ENCODE peak calls at places on chromosomes 12 and 14, in eight cellular contexts. N is lower leg skin, W is LNCaP clone FGC, V is OCI-LY7, O is GM13977, U is nephron progenitor cell, P is GM12864, K is WTC11. S is an unnamed sample.

GRCh38 chr12:131949431-131950181 is at the start of gene EP400:
- DNase-seq in K (peak; percentile 94), W (peak; percentile 54), U (peak; percentile 96), N (peak; percentile 99), O (peak; percentile 99), V (peak; percentile 94), P (peak; percentile 64), S (peak; percentile 94)

GRCh38 chr12:56358836-56359532 is 923 bp downstream of the STAT2 start:
- DNase-seq in P (peak; percentile 52), U (no peak), K (no peak), V (peak; percentile 40), W (no peak), N (no peak), O (no peak), S (no peak)

GRCh38 chr12:55727643-55728184 is 1.1 kb downstream of the CD63 start:
- DNase-seq in V (no peak), P (no peak), N (peak; percentile 96), U (no peak), O (no peak), W (no peak), K (no peak), S (peak; percentile 74)

GRCh38 chr12:52347546-52348510 is 19.5 kb downstream of the KRT85 start:
- DNase-seq in O (no peak), U (no peak), K (no peak), W (no peak), N (no peak), V (no peak), P (no peak), S (no peak)

GRCh38 chr12:108611884-108612415 is 14.1 kb upstream of the TMEM119 start:
- DNase-seq in N (no peak), W (no peak), K (peak; percentile 78), O (no peak), V (peak; percentile 73), U (peak; percentile 37), P (no peak), S (no peak)

GRCh38 chr14:23299558-23299957 is 3.1 kb downstream of the PPP1R3E start:
- DNase-seq in N (no peak), U (no peak), V (peak; percentile 52), P (no peak), K (no peak), W (no peak), O (no peak), S (no peak)

GRCh38 chr12:18462437-18462836 is 201.1 kb downstream of the PIK3C2G start:
- DNase-seq in O (no peak), K (no peak), U (no peak), N (no peak), V (no peak), P (no peak), W (no peak), S (no peak)

GRCh38 chr14:100638211-100638855 is 51.1 kb upstream of the BEGAIN start:
- DNase-seq in O (no peak), V (no peak), K (no peak), W (no peak), U (no peak), N (no peak), P (no peak), S (no peak)

GRCh38 chr14:99024926-99025325 is 247.1 kb downstream of the BCL11B start:
- DNase-seq in W (no peak), K (no peak), P (no peak), U (no peak), N (no peak), V (no peak), O (no peak), S (no peak)

GRCh38 chr12:100267603-100268281 is 765 bp downstream of the SCYL2 start:
- DNase-seq in K (no peak), P (no peak), U (no peak), V (no peak), N (no peak), O (peak; percentile 29), W (no peak), S (peak; percentile 46)

DNA sequence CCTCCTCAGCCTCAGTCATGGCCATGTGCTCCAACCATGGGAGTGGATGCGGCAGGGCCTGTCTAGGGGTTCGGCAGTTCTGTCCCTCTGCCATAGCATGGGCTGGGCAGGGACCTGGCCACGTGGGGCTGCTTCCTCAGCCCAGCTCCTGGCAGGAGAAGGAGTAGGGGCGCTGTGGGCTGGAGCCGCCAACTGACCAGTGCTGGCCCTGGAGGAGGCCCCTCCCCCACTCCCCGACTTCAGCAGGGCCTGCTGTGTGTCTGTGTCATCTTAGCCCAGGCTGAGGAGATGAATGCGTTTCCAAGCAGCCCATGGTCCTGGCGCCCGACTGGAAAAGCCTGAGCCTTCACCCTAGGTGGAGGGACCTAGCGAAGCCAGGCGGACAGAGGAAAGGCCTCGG is 2.7 kb upstream of the PACS2 start:
- DNase-seq in K (no peak), O (no peak), U (peak; percentile 46), N (no peak), P (no peak), V (no peak), W (no peak), S (peak; percentile 37)
- TF ChIP-seq CTCF in K (no peak), O (no peak), U (no peak), N (no peak), P (no peak), V (no peak), W (no peak), S (no peak)

GRCh38 chr12:93319523-93320045 is 58.1 kb upstream of the NUDT4 start:
- DNase-seq in P (no peak), V (no peak), W (no peak), O (no peak), U (no peak), K (no peak), N (no peak), S (no peak)
- TF ChIP-seq CTCF in P (no peak), V (no peak), W (no peak), O (no peak), U (no peak), K (no peak), N (no peak), S (no peak)

GRCh38 chr14:24897793-24898192 is 152.2 kb downstream of the STXBP6 start:
- DNase-seq in V (no peak), U (no peak), O (no peak), W (no peak), N (no peak), K (no peak), P (no peak), S (no peak)
- TF ChIP-seq CTCF in V (no peak), U (no peak), O (no peak), W (no peak), N (no peak), K (no peak), P (no peak), S (no peak)

DNA sequence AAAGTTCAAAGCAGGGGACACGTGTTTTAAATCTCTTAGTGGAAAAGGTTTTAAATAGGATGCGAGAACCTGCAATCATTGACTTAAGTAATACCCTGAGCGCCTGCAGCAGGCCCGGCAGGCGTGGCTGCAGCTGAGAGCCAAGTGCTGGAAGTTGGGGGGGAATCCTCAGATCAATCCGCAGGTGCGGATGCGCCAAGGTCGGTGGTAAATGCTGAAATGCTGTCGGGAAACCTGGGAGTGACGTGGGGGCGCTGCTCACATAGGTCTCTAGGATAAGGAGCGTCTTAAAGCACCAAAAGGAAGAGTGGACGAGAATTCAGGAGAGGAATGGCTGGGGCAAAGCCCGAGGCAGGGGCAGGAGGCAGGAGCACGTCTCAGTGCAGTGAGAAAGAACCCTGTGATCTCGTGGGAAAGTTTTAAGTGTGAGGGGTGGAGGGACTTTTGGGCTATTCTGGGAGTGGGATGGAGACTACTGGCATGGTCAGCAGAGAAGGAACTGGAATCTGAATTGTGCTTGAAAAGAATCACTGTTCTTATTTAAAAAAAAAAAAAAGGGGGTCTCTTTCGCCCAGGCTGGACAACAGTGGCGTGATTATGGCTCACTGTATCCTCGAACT is 883 bp upstream of the CDCA4 start:
- DNase-seq in K (peak; percentile 60), P (no peak), V (peak; percentile 64), U (peak; percentile 53), O (peak; percentile 53), W (peak; percentile 45), N (no peak), S (no peak)
- TF ChIP-seq CTCF in K (no peak), P (peak; percentile 28), V (peak; percentile 80), U (no peak), O (peak; percentile 36), W (peak; percentile 39), N (no peak), S (no peak)

DNA sequence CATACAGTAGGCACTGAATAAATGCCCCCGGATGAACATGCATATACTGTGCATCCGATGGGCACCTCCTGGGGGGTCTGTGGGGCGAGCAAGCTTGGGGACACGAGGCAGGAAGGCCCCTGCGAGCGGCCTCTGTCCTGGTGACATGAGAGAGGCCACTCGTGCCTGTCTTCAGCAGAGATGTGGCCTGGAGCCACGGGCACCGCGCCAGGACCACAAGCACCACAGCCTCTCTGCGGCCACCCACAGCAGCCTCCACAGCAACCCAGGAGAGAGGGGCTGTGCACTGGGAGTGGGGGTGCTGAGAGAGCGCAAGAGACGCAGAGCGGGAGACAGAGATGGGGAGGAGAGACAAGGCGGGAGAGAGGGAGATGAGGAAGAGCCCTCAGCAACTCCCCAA is 118.5 kb downstream of the RFLNA start:
- DNase-seq in W (no peak), O (no peak), P (no peak), N (no peak), U (no peak), K (no peak), V (no peak), S (no peak)
- TF ChIP-seq CTCF in W (no peak), O (no peak), P (no peak), N (no peak), U (no peak), K (no peak), V (no peak), S (no peak)

GRCh38 chr12:87274594-87275245 is 754.5 kb downstream of the C12orf50 start:
- DNase-seq in V (peak; percentile 23), N (no peak), W (no peak), P (no peak), K (no peak), U (peak; percentile 5), O (no peak), S (no peak)
- TF ChIP-seq CTCF in V (peak; percentile 73), N (no peak), W (peak; percentile 50), P (peak; percentile 28), K (peak; percentile 57), U (peak; percentile 73), O (peak; percentile 32), S (no peak)

DNA sequence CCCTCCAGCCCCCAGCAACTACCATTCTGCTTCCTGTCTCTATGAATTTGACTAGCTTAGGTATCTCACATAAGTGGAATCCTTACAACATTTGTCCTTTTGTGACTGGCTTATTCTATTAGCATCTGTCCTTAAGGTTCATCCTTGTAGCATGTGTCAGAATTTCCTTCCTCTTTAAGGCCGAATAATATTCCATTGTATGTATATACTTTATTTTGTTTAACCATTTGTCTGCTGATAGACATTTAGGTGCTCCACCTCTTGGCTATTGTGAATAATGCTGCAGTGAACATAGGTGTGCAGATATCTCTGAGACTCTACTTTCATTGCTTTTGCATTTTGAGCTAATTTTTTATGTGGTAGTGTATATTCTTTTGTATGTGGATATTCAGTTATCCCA is 75.7 kb downstream of the SPATS2 start:
- DNase-seq in K (no peak), N (no peak), P (no peak), U (no peak), V (no peak), W (no peak), O (no peak), S (no peak)
- TF ChIP-seq CTCF in K (no peak), N (no peak), P (no peak), U (no peak), V (no peak), W (no peak), O (peak; percentile 9), S (no peak)

GRCh38 chr14:32075636-32076277 is 1.3 kb upstream of the ARHGAP5 start:
- DNase-seq in O (peak; percentile 25), V (peak; percentile 10), P (no peak), W (no peak), U (no peak), K (peak; percentile 37), N (no peak), S (peak; percentile 51)
- TF ChIP-seq CTCF in O (no peak), V (no peak), P (no peak), W (no peak), U (no peak), K (no peak), N (no peak), S (no peak)